ENCODE peak calls at places on chromosome 6, in six cellular contexts. One of them, this sample, is unnamed.

GRCh38 chr6:24228681-24229255 is 102.8 kb downstream of the NRSN1 start:
- DNase-seq in Kasumi-1: peak
- DNase-seq in activated B cell treated with CpG ODN at 0.5 μM for 24 hours: no peak
- DNase-seq in left ventricle myocardium inferior: no peak
- DNase-seq in stimulated activated CD8-positive, alpha-beta memory T cell treated with anti-CD3 and anti-CD28 coated beads, Interleukin-12 subunit alpha, Interleukin-12 subunit beta, amount 100 ng/mL, for 1 hour: no peak
- DNase-seq in activated T-helper 9 cell treated with anti-CD3 and anti-CD28 coated beads, Interleukin-2, amount 50 U/mL, for 16 hours: no peak
- DNase-seq in this sample: no peak

GRCh38 chr6:99434702-99435530 is 9.8 kb upstream of the PNISR start:
- DNase-seq in activated T-helper 9 cell treated with anti-CD3 and anti-CD28 coated beads, Interleukin-2, amount 50 U/mL, for 16 hours: no peak
- DNase-seq in Kasumi-1: peak
- DNase-seq in stimulated activated CD8-positive, alpha-beta memory T cell treated with anti-CD3 and anti-CD28 coated beads, Interleukin-12 subunit alpha, Interleukin-12 subunit beta, amount 100 ng/mL, for 1 hour: no peak
- DNase-seq in activated B cell treated with CpG ODN at 0.5 μM for 24 hours: no peak
- DNase-seq in left ventricle myocardium inferior: no peak
- DNase-seq in this sample: peak

GRCh38 chr6:87661016-87661415 is 41.0 kb downstream of the AKIRIN2 start:
- DNase-seq in stimulated activated CD8-positive, alpha-beta memory T cell treated with anti-CD3 and anti-CD28 coated beads, Interleukin-12 subunit alpha, Interleukin-12 subunit beta, amount 100 ng/mL, for 1 hour: no peak
- DNase-seq in activated B cell treated with CpG ODN at 0.5 μM for 24 hours: no peak
- DNase-seq in activated T-helper 9 cell treated with anti-CD3 and anti-CD28 coated beads, Interleukin-2, amount 50 U/mL, for 16 hours: no peak
- DNase-seq in Kasumi-1: no peak
- DNase-seq in left ventricle myocardium inferior: no peak
- DNase-seq in this sample: no peak

GRCh38 chr6:44270526-44271405 is 516 bp downstream of the TMEM151B start:
- DNase-seq in Kasumi-1: no peak
- DNase-seq in activated B cell treated with CpG ODN at 0.5 μM for 24 hours: no peak
- DNase-seq in activated T-helper 9 cell treated with anti-CD3 and anti-CD28 coated beads, Interleukin-2, amount 50 U/mL, for 16 hours: no peak
- DNase-seq in stimulated activated CD8-positive, alpha-beta memory T cell treated with anti-CD3 and anti-CD28 coated beads, Interleukin-12 subunit alpha, Interleukin-12 subunit beta, amount 100 ng/mL, for 1 hour: no peak
- DNase-seq in left ventricle myocardium inferior: no peak
- DNase-seq in this sample: no peak

GRCh38 chr6:13681305-13682061 is 30.2 kb downstream of the RANBP9 start:
- DNase-seq in left ventricle myocardium inferior: no peak
- DNase-seq in Kasumi-1: peak
- DNase-seq in activated T-helper 9 cell treated with anti-CD3 and anti-CD28 coated beads, Interleukin-2, amount 50 U/mL, for 16 hours: no peak
- DNase-seq in stimulated activated CD8-positive, alpha-beta memory T cell treated with anti-CD3 and anti-CD28 coated beads, Interleukin-12 subunit alpha, Interleukin-12 subunit beta, amount 100 ng/mL, for 1 hour: no peak
- DNase-seq in activated B cell treated with CpG ODN at 0.5 μM for 24 hours: no peak
- DNase-seq in this sample: no peak

GRCh38 chr6:149451361-149452061 is 33.3 kb downstream of the ZC3H12D start:
- DNase-seq in Kasumi-1: no peak
- DNase-seq in left ventricle myocardium inferior: peak
- DNase-seq in stimulated activated CD8-positive, alpha-beta memory T cell treated with anti-CD3 and anti-CD28 coated beads, Interleukin-12 subunit alpha, Interleukin-12 subunit beta, amount 100 ng/mL, for 1 hour: no peak
- DNase-seq in activated T-helper 9 cell treated with anti-CD3 and anti-CD28 coated beads, Interleukin-2, amount 50 U/mL, for 16 hours: no peak
- DNase-seq in activated B cell treated with CpG ODN at 0.5 μM for 24 hours: no peak
- DNase-seq in this sample: no peak

GRCh38 chr6:47247227-47247797 is 62.4 kb downstream of the TNFRSF21 start:
- DNase-seq in activated B cell treated with CpG ODN at 0.5 μM for 24 hours: no peak
- DNase-seq in Kasumi-1: peak
- DNase-seq in stimulated activated CD8-positive, alpha-beta memory T cell treated with anti-CD3 and anti-CD28 coated beads, Interleukin-12 subunit alpha, Interleukin-12 subunit beta, amount 100 ng/mL, for 1 hour: no peak
- DNase-seq in left ventricle myocardium inferior: no peak
- DNase-seq in activated T-helper 9 cell treated with anti-CD3 and anti-CD28 coated beads, Interleukin-2, amount 50 U/mL, for 16 hours: no peak
- DNase-seq in this sample: peak

GRCh38 chr6:125524356-125524755 is 222.6 kb upstream of the HDDC2 start:
- DNase-seq in left ventricle myocardium inferior: no peak
- DNase-seq in stimulated activated CD8-positive, alpha-beta memory T cell treated with anti-CD3 and anti-CD28 coated beads, Interleukin-12 subunit alpha, Interleukin-12 subunit beta, amount 100 ng/mL, for 1 hour: no peak
- DNase-seq in activated T-helper 9 cell treated with anti-CD3 and anti-CD28 coated beads, Interleukin-2, amount 50 U/mL, for 16 hours: no peak
- DNase-seq in activated B cell treated with CpG ODN at 0.5 μM for 24 hours: no peak
- DNase-seq in Kasumi-1: no peak
- DNase-seq in this sample: no peak

GRCh38 chr6:91926827-91927226 is 1340.0 kb upstream of the MAP3K7 start:
- DNase-seq in activated T-helper 9 cell treated with anti-CD3 and anti-CD28 coated beads, Interleukin-2, amount 50 U/mL, for 16 hours: no peak
- DNase-seq in activated B cell treated with CpG ODN at 0.5 μM for 24 hours: no peak
- DNase-seq in Kasumi-1: no peak
- DNase-seq in left ventricle myocardium inferior: no peak
- DNase-seq in stimulated activated CD8-positive, alpha-beta memory T cell treated with anti-CD3 and anti-CD28 coated beads, Interleukin-12 subunit alpha, Interleukin-12 subunit beta, amount 100 ng/mL, for 1 hour: no peak
- DNase-seq in this sample: no peak

GRCh38 chr6:30891816-30892553 is 7.7 kb downstream of the DDR1 start:
- DNase-seq in Kasumi-1: no peak
- DNase-seq in left ventricle myocardium inferior: no peak
- DNase-seq in stimulated activated CD8-positive, alpha-beta memory T cell treated with anti-CD3 and anti-CD28 coated beads, Interleukin-12 subunit alpha, Interleukin-12 subunit beta, amount 100 ng/mL, for 1 hour: no peak
- DNase-seq in activated T-helper 9 cell treated with anti-CD3 and anti-CD28 coated beads, Interleukin-2, amount 50 U/mL, for 16 hours: no peak
- DNase-seq in activated B cell treated with CpG ODN at 0.5 μM for 24 hours: no peak
- DNase-seq in this sample: no peak

GRCh38 chr6:73388800-73389512 is 5.7 kb upstream of the DDX43 start:
- DNase-seq in activated B cell treated with CpG ODN at 0.5 μM for 24 hours: peak
- DNase-seq in Kasumi-1: peak
- DNase-seq in left ventricle myocardium inferior: peak
- DNase-seq in activated T-helper 9 cell treated with anti-CD3 and anti-CD28 coated beads, Interleukin-2, amount 50 U/mL, for 16 hours: peak
- DNase-seq in stimulated activated CD8-positive, alpha-beta memory T cell treated with anti-CD3 and anti-CD28 coated beads, Interleukin-12 subunit alpha, Interleukin-12 subunit beta, amount 100 ng/mL, for 1 hour: peak
- DNase-seq in this sample: peak

GRCh38 chr6:40930555-40930954 is 108.5 kb downstream of the UNC5CL start:
- DNase-seq in activated T-helper 9 cell treated with anti-CD3 and anti-CD28 coated beads, Interleukin-2, amount 50 U/mL, for 16 hours: no peak
- DNase-seq in stimulated activated CD8-positive, alpha-beta memory T cell treated with anti-CD3 and anti-CD28 coated beads, Interleukin-12 subunit alpha, Interleukin-12 subunit beta, amount 100 ng/mL, for 1 hour: no peak
- DNase-seq in left ventricle myocardium inferior: no peak
- DNase-seq in activated B cell treated with CpG ODN at 0.5 μM for 24 hours: no peak
- DNase-seq in Kasumi-1: no peak
- DNase-seq in this sample: no peak

GRCh38 chr6:43575105-43575771 is 600 bp downstream of the XPO5 start:
- DNase-seq in Kasumi-1: peak
- DNase-seq in activated T-helper 9 cell treated with anti-CD3 and anti-CD28 coated beads, Interleukin-2, amount 50 U/mL, for 16 hours: peak
- DNase-seq in activated B cell treated with CpG ODN at 0.5 μM for 24 hours: no peak
- DNase-seq in left ventricle myocardium inferior: peak
- DNase-seq in stimulated activated CD8-positive, alpha-beta memory T cell treated with anti-CD3 and anti-CD28 coated beads, Interleukin-12 subunit alpha, Interleukin-12 subunit beta, amount 100 ng/mL, for 1 hour: peak
- DNase-seq in this sample: peak

GRCh38 chr6:157443066-157443800 is 62.2 kb downstream of the ZDHHC14 start:
- DNase-seq in Kasumi-1: no peak
- DNase-seq in left ventricle myocardium inferior: no peak
- DNase-seq in stimulated activated CD8-positive, alpha-beta memory T cell treated with anti-CD3 and anti-CD28 coated beads, Interleukin-12 subunit alpha, Interleukin-12 subunit beta, amount 100 ng/mL, for 1 hour: no peak
- DNase-seq in activated T-helper 9 cell treated with anti-CD3 and anti-CD28 coated beads, Interleukin-2, amount 50 U/mL, for 16 hours: no peak
- DNase-seq in activated B cell treated with CpG ODN at 0.5 μM for 24 hours: no peak
- DNase-seq in this sample: no peak

GRCh38 chr6:38131527-38131965 is 312.0 kb downstream of the ZFAND3 start:
- DNase-seq in left ventricle myocardium inferior: no peak
- DNase-seq in activated B cell treated with CpG ODN at 0.5 μM for 24 hours: no peak
- DNase-seq in activated T-helper 9 cell treated with anti-CD3 and anti-CD28 coated beads, Interleukin-2, amount 50 U/mL, for 16 hours: no peak
- DNase-seq in Kasumi-1: no peak
- DNase-seq in stimulated activated CD8-positive, alpha-beta memory T cell treated with anti-CD3 and anti-CD28 coated beads, Interleukin-12 subunit alpha, Interleukin-12 subunit beta, amount 100 ng/mL, for 1 hour: no peak
- DNase-seq in this sample: no peak

GRCh38 chr6:44100088-44100550 is 27.1 kb downstream of the MRPL14 start:
- DNase-seq in activated B cell treated with CpG ODN at 0.5 μM for 24 hours: no peak
- DNase-seq in activated T-helper 9 cell treated with anti-CD3 and anti-CD28 coated beads, Interleukin-2, amount 50 U/mL, for 16 hours: no peak
- DNase-seq in Kasumi-1: peak
- DNase-seq in left ventricle myocardium inferior: no peak
- DNase-seq in stimulated activated CD8-positive, alpha-beta memory T cell treated with anti-CD3 and anti-CD28 coated beads, Interleukin-12 subunit alpha, Interleukin-12 subunit beta, amount 100 ng/mL, for 1 hour: no peak
- DNase-seq in this sample: peak

This sample was measured in Karpas-422.